ENCODE peak calls at places on chromosomes 2 and 18, in six cellular contexts. One of them, this sample, is unnamed.

GRCh38 chr2:234677758-234678538 is 181.1 kb upstream of the ARL4C start:
- DNase-seq in K562: no peak
- DNase-seq in HepG2: peak; percentile 46
- DNase-seq in A549: peak; percentile 71
- DNase-seq in GM12878: no peak
- DNase-seq in SK-N-SH: no peak
- DNase-seq in this sample: peak; percentile 79

GRCh38 chr18:11005528-11005927 is 143.8 kb downstream of the PIEZO2 start:
- DNase-seq in K562: no peak
- DNase-seq in HepG2: peak; percentile 99
- DNase-seq in A549: peak; percentile 36
- DNase-seq in GM12878: peak; percentile 58
- DNase-seq in SK-N-SH: no peak
- DNase-seq in this sample: peak; percentile 99

GRCh38 chr18:48226401-48226800 is 182.8 kb downstream of the ZBTB7C start:
- DNase-seq in K562: no peak
- DNase-seq in HepG2: no peak
- DNase-seq in A549: no peak
- DNase-seq in GM12878: no peak
- DNase-seq in SK-N-SH: no peak
- DNase-seq in this sample: no peak

GRCh38 chr18:55907352-55908045 is 319.5 kb upstream of the TCF4 start:
- DNase-seq in K562: no peak
- DNase-seq in HepG2: no peak
- DNase-seq in A549: no peak
- DNase-seq in GM12878: no peak
- DNase-seq in SK-N-SH: no peak
- DNase-seq in this sample: peak; percentile 13

GRCh38 chr2:135198481-135198880 is 146.4 kb downstream of the RAB3GAP1 start:
- DNase-seq in K562: no peak
- DNase-seq in HepG2: no peak
- DNase-seq in A549: no peak
- DNase-seq in GM12878: no peak
- DNase-seq in SK-N-SH: no peak
- DNase-seq in this sample: no peak

GRCh38 chr2:223894009-223894408 is 51.1 kb downstream of the WDFY1 start:
- DNase-seq in K562: no peak
- DNase-seq in HepG2: no peak
- DNase-seq in A549: no peak
- DNase-seq in GM12878: no peak
- DNase-seq in SK-N-SH: no peak
- DNase-seq in this sample: no peak

GRCh38 chr18:44937985-44938384 is 257.3 kb downstream of the SETBP1 start:
- DNase-seq in K562: no peak
- DNase-seq in HepG2: no peak
- DNase-seq in A549: no peak
- DNase-seq in GM12878: no peak
- DNase-seq in SK-N-SH: peak; percentile 54
- DNase-seq in this sample: no peak

GRCh38 chr2:88188741-88189140 is 18.6 kb downstream of the THNSL2 start:
- DNase-seq in K562: no peak
- DNase-seq in HepG2: no peak
- DNase-seq in A549: no peak
- DNase-seq in GM12878: no peak
- DNase-seq in SK-N-SH: no peak
- DNase-seq in this sample: no peak

GRCh38 chr18:28007841-28008240 is 169.1 kb downstream of the CDH2 start:
- DNase-seq in K562: no peak
- DNase-seq in HepG2: no peak
- DNase-seq in A549: no peak
- DNase-seq in GM12878: no peak
- DNase-seq in SK-N-SH: no peak
- DNase-seq in this sample: peak; percentile 18

GRCh38 chr2:215983581-215984351 is 29.6 kb downstream of the MREG start:
- DNase-seq in K562: no peak
- DNase-seq in HepG2: no peak
- DNase-seq in A549: no peak
- DNase-seq in GM12878: no peak
- DNase-seq in SK-N-SH: peak; percentile 38
- DNase-seq in this sample: no peak

GRCh38 chr2:174166261-174166660 is 82.1 kb downstream of the OLA1 start:
- DNase-seq in K562: no peak
- DNase-seq in HepG2: no peak
- DNase-seq in A549: no peak
- DNase-seq in GM12878: no peak
- DNase-seq in SK-N-SH: no peak
- DNase-seq in this sample: no peak

GRCh38 chr18:79637921-79638855 is 41.4 kb upstream of the CTDP1 start:
- DNase-seq in K562: no peak
- DNase-seq in HepG2: no peak
- DNase-seq in A549: no peak
- DNase-seq in GM12878: no peak
- DNase-seq in SK-N-SH: no peak
- DNase-seq in this sample: no peak

GRCh38 chr2:218230882-218231281 is 13.9 kb downstream of the ARPC2 start:
- DNase-seq in K562: no peak
- DNase-seq in HepG2: peak; percentile 70
- DNase-seq in A549: peak; percentile 66
- DNase-seq in GM12878: no peak
- DNase-seq in SK-N-SH: peak; percentile 19
- DNase-seq in this sample: peak; percentile 42

GRCh38 chr18:9362869-9363268 is 28.3 kb downstream of the TWSG1 start:
- DNase-seq in K562: no peak
- DNase-seq in HepG2: no peak
- DNase-seq in A549: peak; percentile 39
- DNase-seq in GM12878: no peak
- DNase-seq in SK-N-SH: no peak
- DNase-seq in this sample: no peak

GRCh38 chr2:24163186-24163585 is 11.7 kb upstream of the FAM228A start:
- DNase-seq in K562: no peak
- DNase-seq in HepG2: no peak
- DNase-seq in A549: no peak
- DNase-seq in GM12878: no peak
- DNase-seq in SK-N-SH: no peak
- DNase-seq in this sample: no peak

GRCh38 chr18:58202406-58202730 is 158.3 kb downstream of the NEDD4L start:
- DNase-seq in K562: no peak
- DNase-seq in HepG2: no peak
- DNase-seq in A549: no peak
- DNase-seq in GM12878: no peak
- DNase-seq in SK-N-SH: peak; percentile 68
- DNase-seq in this sample: peak; percentile 34

GRCh38 chr18:45049548-45050307 is 369.0 kb downstream of the SETBP1 start:
- DNase-seq in K562: no peak
- DNase-seq in HepG2: no peak
- DNase-seq in A549: no peak
- DNase-seq in GM12878: no peak
- DNase-seq in SK-N-SH: no peak
- DNase-seq in this sample: no peak

GRCh38 chr18:2847341-2848144 is 737 bp downstream of the EMILIN2 start:
- DNase-seq in K562: peak; percentile 74
- DNase-seq in HepG2: no peak
- DNase-seq in A549: no peak
- DNase-seq in GM12878: no peak
- DNase-seq in SK-N-SH: peak; percentile 72
- DNase-seq in this sample: no peak

GRCh38 chr2:190216829-190217228 is 102.8 kb downstream of the HIBCH start:
- DNase-seq in K562: peak; percentile 10
- DNase-seq in HepG2: peak; percentile 35
- DNase-seq in A549: peak; percentile 10
- DNase-seq in GM12878: no peak
- DNase-seq in SK-N-SH: peak; percentile 24
- DNase-seq in this sample: no peak

GRCh38 chr2:190214434-190215194 is 105.0 kb downstream of the HIBCH start:
- DNase-seq in K562: no peak
- DNase-seq in HepG2: no peak
- DNase-seq in A549: no peak
- DNase-seq in GM12878: no peak
- DNase-seq in SK-N-SH: no peak
- DNase-seq in this sample: no peak

GRCh38 chr2:190219186-190219585 is 100.4 kb downstream of the HIBCH start:
- DNase-seq in K562: no peak
- DNase-seq in HepG2: no peak
- DNase-seq in A549: no peak
- DNase-seq in GM12878: no peak
- DNase-seq in SK-N-SH: no peak
- DNase-seq in this sample: no peak

GRCh38 chr2:190215620-190216019 is 104.0 kb downstream of the HIBCH start:
- DNase-seq in K562: no peak
- DNase-seq in HepG2: no peak
- DNase-seq in A549: no peak
- DNase-seq in GM12878: no peak
- DNase-seq in SK-N-SH: peak; percentile 3
- DNase-seq in this sample: no peak

GRCh38 chr2:190217616-190218015 is 102.0 kb downstream of the HIBCH start:
- DNase-seq in K562: no peak
- DNase-seq in HepG2: no peak
- DNase-seq in A549: no peak
- DNase-seq in GM12878: no peak
- DNase-seq in SK-N-SH: no peak
- DNase-seq in this sample: no peak
- TF ChIP-seq RFX5 in K562: no peak
- TF ChIP-seq RFX5 in HepG2: no peak
- TF ChIP-seq RFX5 in A549: no peak
- TF ChIP-seq RFX5 in GM12878: no peak
- TF ChIP-seq RFX5 in SK-N-SH: no peak
- TF ChIP-seq RFX5 in this sample: no peak

DNA sequence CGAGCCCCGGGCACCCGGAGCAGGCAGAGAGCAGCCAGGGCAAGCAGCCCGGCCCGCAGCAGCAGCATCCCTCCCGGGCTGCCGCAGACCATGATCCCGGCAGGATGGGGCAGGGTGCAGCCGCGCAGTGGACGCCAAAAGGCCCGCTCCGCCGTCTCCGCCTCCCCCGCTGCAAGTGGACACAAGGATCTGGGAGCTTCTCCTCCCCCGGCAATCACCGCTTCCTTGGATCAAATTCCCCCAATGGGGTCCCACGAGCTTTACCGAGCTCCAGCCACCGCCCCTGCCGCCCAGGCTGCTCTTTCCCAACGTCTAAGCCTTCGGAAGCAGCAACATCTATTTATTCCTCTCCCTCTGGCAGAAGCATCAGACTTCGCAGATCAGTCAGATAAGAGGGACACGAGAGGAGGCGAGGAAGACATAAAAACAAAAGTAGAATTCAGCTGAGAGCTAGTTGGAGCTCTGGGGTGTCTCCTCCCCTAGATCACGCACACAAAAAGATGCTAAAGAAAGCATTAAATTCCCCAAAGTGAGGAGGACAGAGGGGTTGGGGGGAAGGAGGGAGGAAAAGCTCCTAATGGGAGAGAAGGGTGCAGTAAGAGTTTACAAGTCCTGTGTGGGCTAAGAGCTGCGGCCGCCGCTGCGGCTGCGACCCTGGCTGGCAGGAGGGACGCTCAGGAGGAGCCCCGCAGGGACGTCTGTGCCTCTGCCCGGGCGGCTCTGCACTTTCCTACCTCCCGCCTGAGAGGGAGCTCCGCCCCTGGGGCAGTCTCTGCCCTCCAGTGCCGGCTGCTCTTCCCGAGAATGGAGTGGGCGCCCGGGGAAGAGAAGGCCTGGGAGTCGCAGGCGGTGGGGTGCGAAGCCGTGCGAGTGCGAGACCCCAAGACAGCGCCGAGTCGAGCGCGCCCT is at the start of gene FRZB:
- DNase-seq in K562: peak; percentile 14
- DNase-seq in HepG2: peak; percentile 28
- DNase-seq in A549: no peak
- DNase-seq in GM12878: no peak
- DNase-seq in SK-N-SH: peak; percentile 84
- DNase-seq in this sample: peak; percentile 73
- TF ChIP-seq RFX5 in K562: no peak
- TF ChIP-seq RFX5 in HepG2: no peak
- TF ChIP-seq RFX5 in A549: no peak
- TF ChIP-seq RFX5 in GM12878: no peak
- TF ChIP-seq RFX5 in SK-N-SH: no peak
- TF ChIP-seq RFX5 in this sample: no peak

GRCh38 chr2:220043993-220044335 is 416.5 kb downstream of the SLC4A3 start:
- DNase-seq in K562: no peak
- DNase-seq in HepG2: no peak
- DNase-seq in A549: no peak
- DNase-seq in GM12878: no peak
- DNase-seq in SK-N-SH: no peak
- DNase-seq in this sample: no peak
- TF ChIP-seq RFX5 in K562: no peak
- TF ChIP-seq RFX5 in HepG2: no peak
- TF ChIP-seq RFX5 in A549: no peak
- TF ChIP-seq RFX5 in GM12878: no peak
- TF ChIP-seq RFX5 in SK-N-SH: no peak
- TF ChIP-seq RFX5 in this sample: no peak

GRCh38 chr2:64750817-64751285 is 97.1 kb upstream of the SERTAD2 start:
- DNase-seq in K562: peak; percentile 97
- DNase-seq in HepG2: peak; percentile 99
- DNase-seq in A549: peak; percentile 100
- DNase-seq in GM12878: peak; percentile 99
- DNase-seq in SK-N-SH: no peak
- DNase-seq in this sample: peak; percentile 99

GRCh38 chr2:64748561-64748960 is 94.8 kb upstream of the SERTAD2 start:
- DNase-seq in K562: no peak
- DNase-seq in HepG2: no peak
- DNase-seq in A549: no peak
- DNase-seq in GM12878: no peak
- DNase-seq in SK-N-SH: no peak
- DNase-seq in this sample: no peak

GRCh38 chr2:64751286-64752260 is 97.9 kb upstream of the SERTAD2 start:
- DNase-seq in K562: peak; percentile 43
- DNase-seq in HepG2: peak; percentile 28
- DNase-seq in A549: peak; percentile 69
- DNase-seq in GM12878: no peak
- DNase-seq in SK-N-SH: peak; percentile 97
- DNase-seq in this sample: peak; percentile 49

GRCh38 chr2:64749446-64749845 is 95.7 kb upstream of the SERTAD2 start:
- DNase-seq in K562: no peak
- DNase-seq in HepG2: no peak
- DNase-seq in A549: no peak
- DNase-seq in GM12878: no peak
- DNase-seq in SK-N-SH: no peak
- DNase-seq in this sample: no peak

DNA sequence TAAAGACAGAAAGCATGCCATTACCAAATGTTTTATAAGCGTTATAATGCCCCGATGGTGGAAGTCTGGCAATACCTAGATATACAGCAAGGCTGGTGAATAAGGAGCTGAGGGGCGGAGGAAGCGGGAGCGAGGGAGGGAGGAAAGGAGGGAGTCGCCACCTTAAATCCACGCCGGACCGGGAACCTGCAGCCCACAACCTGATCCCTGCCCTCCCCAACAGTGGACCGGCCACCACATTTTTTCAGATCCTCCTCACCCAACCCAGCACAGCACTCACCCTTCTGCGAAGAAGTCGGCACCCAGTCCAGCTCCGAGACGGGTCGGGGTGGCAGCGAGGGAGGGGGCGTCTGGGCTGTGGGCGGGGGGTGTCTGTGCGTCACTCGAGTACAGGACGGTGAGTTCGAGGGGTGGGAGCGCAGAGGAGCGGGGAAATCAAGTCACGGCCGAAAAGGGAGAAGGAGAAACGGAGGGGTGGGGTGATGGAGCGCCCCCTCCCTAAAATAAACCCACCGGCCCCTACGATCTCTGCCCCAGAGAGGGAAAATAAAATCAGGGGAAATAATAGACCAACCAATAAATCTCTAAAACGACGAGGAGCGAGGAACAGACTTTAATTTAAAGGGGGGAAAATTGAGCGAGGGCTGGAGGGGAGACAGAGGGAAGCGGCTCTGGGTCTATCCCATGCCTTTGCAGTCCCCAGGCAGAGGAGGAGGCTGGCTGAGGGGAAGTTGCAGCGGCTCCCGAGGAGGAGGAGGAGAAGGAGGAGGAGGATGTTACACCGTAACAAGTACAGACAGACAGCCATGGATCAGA is 96.5 kb upstream of the SERTAD2 start:
- DNase-seq in K562: peak; percentile 31
- DNase-seq in HepG2: no peak
- DNase-seq in A549: peak; percentile 64
- DNase-seq in GM12878: no peak
- DNase-seq in SK-N-SH: peak; percentile 50
- DNase-seq in this sample: peak; percentile 33
- TF ChIP-seq RFX5 in K562: no peak
- TF ChIP-seq RFX5 in HepG2: no peak
- TF ChIP-seq RFX5 in A549: no peak
- TF ChIP-seq RFX5 in GM12878: no peak
- TF ChIP-seq RFX5 in SK-N-SH: no peak
- TF ChIP-seq RFX5 in this sample: no peak